ENCODE peak calls at places on chromosomes 1 and 21, in ten cellular contexts. I is MM.1S; R is foreskin keratinocyte; E is CD4-positive, alpha-beta T cell; A is Karpas-422; M is hepatocyte; K is RWPE2; G is psoas muscle; P is uterus; T is AG04450. V is an unnamed sample. For H3K27me3, the result is how much of the 10 kb centered on the place peaks cover.

GRCh38 chr21:14523234-14523633 is 22.9 kb downstream of the SAMSN1 start:
- DNase-seq in I (peak), E (peak), P (no peak), G (no peak), A (no peak), R (no peak), T (no peak), K (no peak), M (no peak), V (peak)

GRCh38 chr1:1426961-1427934 is 6.2 kb upstream of the ANKRD65 start:
- DNase-seq in P (no peak), K (peak), A (no peak), R (no peak), I (no peak), T (no peak), E (no peak), M (peak), G (no peak), V (no peak)

GRCh38 chr1:32715901-32716311 is 13.3 kb upstream of the SYNC start:
- DNase-seq in I (no peak), E (no peak), P (no peak), G (no peak), R (no peak), T (no peak), M (no peak), K (no peak), A (no peak), V (no peak)

GRCh38 chr1:205527931-205528330 is 23.5 kb downstream of the CDK18 start:
- DNase-seq in T (no peak), E (no peak), A (no peak), P (no peak), R (no peak), M (no peak), K (no peak), I (no peak), G (no peak), V (no peak)

GRCh38 chr21:15695241-15695640 is 34.5 kb upstream of the USP25 start:
- DNase-seq in E (no peak), A (no peak), R (no peak), M (no peak), K (no peak), T (no peak), G (no peak), P (no peak), I (no peak), V (no peak)

GRCh38 chr1:225961659-225962439 is 20.8 kb upstream of the LEFTY2 start:
- DNase-seq in T (no peak), K (no peak), M (no peak), R (no peak), A (no peak), I (no peak), P (no peak), E (no peak), G (no peak), V (no peak)

GRCh38 chr1:9247894-9248293 is 13.3 kb downstream of the H6PD start:
- DNase-seq in I (no peak), G (peak), M (no peak), R (no peak), A (no peak), E (no peak), T (no peak), K (no peak), P (no peak), V (no peak)

GRCh38 chr21:33975548-33976081 is 60.0 kb upstream of the ATP5PO start:
- DNase-seq in M (peak), T (no peak), P (no peak), A (peak), G (no peak), I (no peak), E (peak), R (peak), K (no peak), V (peak)

GRCh38 chr1:226783202-226783601 is 44.1 kb upstream of the ITPKB start:
- DNase-seq in P (no peak), I (no peak), K (no peak), G (no peak), E (no peak), T (no peak), M (no peak), A (no peak), R (no peak), V (no peak)

GRCh38 chr1:115793162-115793561 is 24.6 kb upstream of the CASQ2 start:
- DNase-seq in G (no peak), P (no peak), A (no peak), T (no peak), K (no peak), I (no peak), M (no peak), R (no peak), E (no peak), V (no peak)

GRCh38 chr1:101653482-101653946 is 343.2 kb downstream of the OLFM3 start:
- DNase-seq in R (peak), I (no peak), P (no peak), E (no peak), G (no peak), A (peak), K (no peak), T (no peak), M (peak), V (no peak)

GRCh38 chr1:116754203-116754977 is at the start of gene CD2:
- DNase-seq in K (no peak), M (no peak), I (no peak), A (no peak), P (no peak), T (no peak), R (no peak), E (peak), G (no peak), V (peak)

GRCh38 chr1:67347688-67348472 is 40.2 kb downstream of the IL12RB2 start:
- DNase-seq in I (no peak), E (peak), M (peak), G (no peak), P (peak), A (peak), K (peak), T (no peak), R (peak), V (no peak)

GRCh38 chr1:112998592-112999235 is 42.7 kb upstream of the SLC16A1 start:
- DNase-seq in T (peak), P (peak), A (no peak), I (no peak), K (no peak), R (peak), M (peak), E (no peak), G (peak), V (no peak)

GRCh38 chr1:212666116-212666775 is 33.4 kb downstream of the BATF3 start:
- DNase-seq in E (no peak), G (no peak), A (no peak), R (no peak), I (no peak), M (no peak), T (no peak), K (no peak), P (no peak), V (no peak)

GRCh38 chr1:28031173-28031572 is 57.2 kb downstream of the EYA3 start:
- DNase-seq in I (no peak), R (no peak), P (no peak), A (no peak), K (no peak), G (no peak), T (no peak), M (no peak), E (no peak), V (no peak)

GRCh38 chr1:66182551-66183178 is 351.3 kb upstream of the SGIP1 start:
- DNase-seq in E (peak), T (peak), M (no peak), I (no peak), A (no peak), P (peak), R (peak), K (no peak), G (no peak), V (no peak)

GRCh38 chr1:31308036-31308435 is 11.2 kb downstream of the ZCCHC17 start:
- DNase-seq in P (no peak), E (no peak), A (no peak), K (no peak), T (no peak), M (no peak), G (no peak), I (no peak), R (no peak), V (no peak)

GRCh38 chr1:12407050-12407961 is 177.5 kb downstream of the VPS13D start:
- DNase-seq in R (no peak), K (no peak), M (peak), I (no peak), A (no peak), E (no peak), T (peak), P (no peak), G (no peak), V (peak)

DNA sequence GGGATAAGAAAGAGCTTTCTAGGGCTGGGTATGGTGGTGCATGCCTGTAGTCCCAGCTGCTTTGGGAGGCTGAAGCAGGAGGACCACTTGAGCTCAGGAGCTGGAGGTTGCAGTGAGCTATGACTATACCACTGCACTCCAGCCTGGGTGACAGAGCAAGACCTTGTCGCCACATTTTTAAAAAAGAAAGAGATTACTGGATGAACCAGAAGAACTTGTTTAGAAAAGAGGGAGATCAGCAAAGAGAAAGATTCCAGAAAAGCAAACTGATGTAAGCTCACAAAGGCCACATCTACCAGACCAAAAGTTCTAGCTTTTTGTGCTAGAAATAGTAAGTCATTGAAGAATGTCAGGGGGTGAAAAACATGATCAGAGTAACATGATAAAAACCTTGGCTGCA is 117.6 kb downstream of the KIAA0319L start:
- DNase-seq in E (no peak), M (no peak), I (no peak), R (no peak), T (no peak), P (no peak), G (no peak), A (no peak), K (no peak), V (no peak)
- H3K27ac ChIP-seq in E (no peak), M (no peak), I (no peak), R (no peak), T (no peak), P (no peak), G (no peak), A (no peak), K (no peak), V (no peak)

GRCh38 chr1:47714368-47714767 is 276.5 kb downstream of the FOXD2 start:
- DNase-seq in K (no peak), G (no peak), P (no peak), A (no peak), M (no peak), I (no peak), R (no peak), E (no peak), T (no peak), V (no peak)

GRCh38 chr1:47711848-47712492 is 274.1 kb downstream of the FOXD2 start:
- DNase-seq in T (no peak), A (no peak), R (no peak), I (peak), E (no peak), M (no peak), G (no peak), K (no peak), P (no peak), V (no peak)

GRCh38 chr1:47713960-47714359 is 276.1 kb downstream of the FOXD2 start:
- DNase-seq in P (no peak), E (no peak), K (no peak), G (no peak), R (no peak), T (no peak), M (no peak), I (no peak), A (no peak), V (no peak)

GRCh38 chr1:47712596-47713299 is 274.9 kb downstream of the FOXD2 start:
- DNase-seq in M (no peak), R (no peak), G (no peak), I (no peak), K (no peak), P (no peak), E (no peak), A (no peak), T (no peak), V (no peak)

DNA sequence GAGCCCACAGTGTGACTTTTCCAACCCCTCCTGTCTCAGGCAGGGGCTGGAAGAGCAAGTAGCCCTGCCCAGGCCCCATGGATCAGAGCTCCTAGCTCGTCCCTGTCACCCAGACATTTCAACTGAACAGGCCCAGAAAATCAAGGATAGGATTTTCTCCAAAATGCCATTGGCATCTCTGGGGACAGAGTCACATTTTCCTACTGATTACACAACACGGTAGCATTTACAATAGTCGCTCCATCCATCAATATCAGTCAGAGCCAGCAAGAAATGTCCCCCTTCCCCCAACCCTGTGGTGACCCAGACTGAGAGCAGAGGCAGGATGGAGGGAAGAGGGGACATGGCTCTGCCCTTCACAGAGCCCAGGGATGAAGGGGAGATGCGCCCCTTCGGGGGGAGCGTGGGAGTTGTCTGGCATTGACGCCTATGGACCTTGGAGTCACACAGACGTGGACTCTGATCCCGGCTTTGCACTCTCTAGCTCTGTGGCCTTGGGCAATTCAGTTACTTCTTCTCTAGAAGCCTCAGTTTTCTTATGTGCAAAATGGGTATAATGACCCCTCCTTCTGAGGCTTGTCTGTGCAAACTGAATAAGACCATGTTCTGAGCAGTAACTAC is 275.6 kb downstream of the FOXD2 start:
- DNase-seq in K (no peak), T (no peak), E (no peak), G (no peak), M (no peak), P (no peak), I (no peak), R (no peak), A (no peak), V (no peak)
- H3K27me3 ChIP-seq in K (under half), T (half or more), E (half or more), G (half or more), M (half or more), P (under half), I (under half), R (half or more), A (under half), V (under half)

GRCh38 chr1:3787745-3788605 is 8.3 kb downstream of the LRRC47 start:
- DNase-seq in R (no peak), P (no peak), M (no peak), T (no peak), K (no peak), A (no peak), I (no peak), G (no peak), E (no peak), V (no peak)
- H3K27ac ChIP-seq in R (no peak), P (no peak), M (no peak), T (no peak), K (no peak), A (no peak), I (no peak), G (no peak), E (no peak), V (peak)

GRCh38 chr1:90729484-90730246 is 12.6 kb upstream of the BARHL2 start:
- DNase-seq in A (no peak), M (peak), I (no peak), R (no peak), E (no peak), P (no peak), G (no peak), T (no peak), K (no peak), V (no peak)
- H3K27me3 ChIP-seq in A (under half), M (half or more), I (under half), R (half or more), E (half or more), P (half or more), G (half or more), T (half or more), K (half or more), V (half or more)

GRCh38 chr1:199448641-199449040 is 578.9 kb upstream of the NR5A2 start:
- DNase-seq in M (no peak), G (no peak), I (no peak), R (no peak), P (no peak), T (no peak), A (no peak), K (no peak), E (no peak), V (no peak)
- H3K27ac ChIP-seq in M (no peak), G (no peak), I (no peak), R (no peak), P (no peak), T (no peak), A (no peak), K (no peak), E (no peak), V (no peak)

V was measured in CD8-positive, alpha-beta memory T cell.